ENCODE peak calls at places on chromosomes 4 and X, in nine cellular contexts. J is A549, M is HCT116, D is H1, C is suprapubic skin, I is body of pancreas, T is NB4, L is transverse colon, V is sigmoid colon. Q is an unnamed sample.

GRCh38 chr4:69617083-69617694 is 22.3 kb downstream of the UGT2A2 start:
- DNase-seq in J (peak; percentile 61), M (peak; percentile 47), D (no peak), C (no peak), I (peak; percentile 3), T (peak; percentile 58), L (no peak), V (no peak), Q (no peak)

GRCh38 chr4:112253382-112254000 is 21.9 kb downstream of the AP1AR start:
- DNase-seq in J (no peak), M (no peak), D (no peak), C (no peak), I (no peak), T (peak; percentile 85), L (no peak), V (no peak), Q (no peak)

GRCh38 chrX:101483705-101484104 is 1.6 kb upstream of the ARMCX4 start:
- DNase-seq in J (no peak), M (no peak), D (no peak), C (no peak), I (no peak), T (no peak), L (no peak), V (no peak), Q (no peak)

GRCh38 chr4:72899621-72900020 is 169.9 kb downstream of the COX18 start:
- DNase-seq in J (no peak), M (no peak), D (no peak), C (no peak), I (no peak), T (no peak), L (no peak), V (no peak), Q (no peak)

GRCh38 chrX:22203186-22203585 is 69.5 kb upstream of the CBLL2 start:
- DNase-seq in J (no peak), M (no peak), D (no peak), C (no peak), I (no peak), T (no peak), L (no peak), V (no peak), Q (no peak)

GRCh38 chrX:40646489-40647306 is 663 bp downstream of the CXorf38 start:
- DNase-seq in J (peak; percentile 10), M (no peak), D (peak; percentile 52), C (peak; percentile 78), I (peak; percentile 44), T (peak; percentile 62), L (peak; percentile 56), V (peak; percentile 80), Q (peak; percentile 16)

GRCh38 chr4:134787315-134787714 is 585.7 kb upstream of the PABPC4L start:
- DNase-seq in J (no peak), M (no peak), D (no peak), C (no peak), I (no peak), T (no peak), L (no peak), V (no peak), Q (no peak)

GRCh38 chr4:76950052-76950845 is 697 bp downstream of the SEPTIN11 start:
- DNase-seq in J (peak; percentile 19), M (no peak), D (peak; percentile 68), C (peak; percentile 87), I (peak; percentile 47), T (peak; percentile 6), L (peak; percentile 85), V (peak; percentile 83), Q (peak; percentile 92)

GRCh38 chr4:30056016-30056415 is 664.2 kb upstream of the PCDH7 start:
- DNase-seq in J (no peak), M (no peak), D (no peak), C (no peak), I (no peak), T (no peak), L (no peak), V (no peak), Q (no peak)

GRCh38 chrX:102345916-102346315 is 93.9 kb downstream of the NXF2B start:
- DNase-seq in J (peak; percentile 31), M (no peak), D (peak; percentile 67), C (peak; percentile 78), I (peak; percentile 38), T (peak; percentile 33), L (peak; percentile 70), V (peak; percentile 75), Q (peak; percentile 33)

GRCh38 chr4:77819409-77819835 is 254 bp upstream of the CNOT6L start:
- DNase-seq in J (no peak), M (no peak), D (no peak), C (no peak), I (peak; percentile 25), T (no peak), L (no peak), V (no peak), Q (no peak)

GRCh38 chrX:44474410-44474809 is 68.2 kb downstream of the FUNDC1 start:
- DNase-seq in J (no peak), M (no peak), D (no peak), C (no peak), I (no peak), T (peak; percentile 10), L (no peak), V (no peak), Q (peak; percentile 14)

GRCh38 chrX:133290076-133290475 is 71.9 kb upstream of the TFDP3 start:
- DNase-seq in J (no peak), M (no peak), D (no peak), C (no peak), I (no peak), T (no peak), L (no peak), V (no peak), Q (no peak)

GRCh38 chr4:185343726-185344581 is 51.8 kb downstream of the LRP2BP start:
- DNase-seq in J (no peak), M (no peak), D (no peak), C (no peak), I (peak; percentile 14), T (no peak), L (peak; percentile 25), V (peak; percentile 93), Q (no peak)

GRCh38 chr4:106766519-106766918 is 269.6 kb downstream of the DKK2 start:
- DNase-seq in J (no peak), M (no peak), D (no peak), C (no peak), I (no peak), T (no peak), L (no peak), V (no peak), Q (no peak)

GRCh38 chrX:24506082-24506481 is 41.0 kb downstream of the PDK3 start:
- DNase-seq in J (peak; percentile 25), M (no peak), D (no peak), C (no peak), I (no peak), T (peak; percentile 16), L (no peak), V (no peak), Q (no peak)

GRCh38 chr4:152696764-152697250 is 17.0 kb upstream of the TMEM154 start:
- DNase-seq in J (no peak), M (peak; percentile 54), D (no peak), C (no peak), I (peak; percentile 7), T (no peak), L (peak; percentile 50), V (no peak), Q (no peak)

GRCh38 chrX:40632199-40632598 is 9.0 kb downstream of the MPC1L start:
- DNase-seq in J (no peak), M (no peak), D (no peak), C (no peak), I (no peak), T (no peak), L (no peak), V (no peak), Q (no peak)

DNA sequence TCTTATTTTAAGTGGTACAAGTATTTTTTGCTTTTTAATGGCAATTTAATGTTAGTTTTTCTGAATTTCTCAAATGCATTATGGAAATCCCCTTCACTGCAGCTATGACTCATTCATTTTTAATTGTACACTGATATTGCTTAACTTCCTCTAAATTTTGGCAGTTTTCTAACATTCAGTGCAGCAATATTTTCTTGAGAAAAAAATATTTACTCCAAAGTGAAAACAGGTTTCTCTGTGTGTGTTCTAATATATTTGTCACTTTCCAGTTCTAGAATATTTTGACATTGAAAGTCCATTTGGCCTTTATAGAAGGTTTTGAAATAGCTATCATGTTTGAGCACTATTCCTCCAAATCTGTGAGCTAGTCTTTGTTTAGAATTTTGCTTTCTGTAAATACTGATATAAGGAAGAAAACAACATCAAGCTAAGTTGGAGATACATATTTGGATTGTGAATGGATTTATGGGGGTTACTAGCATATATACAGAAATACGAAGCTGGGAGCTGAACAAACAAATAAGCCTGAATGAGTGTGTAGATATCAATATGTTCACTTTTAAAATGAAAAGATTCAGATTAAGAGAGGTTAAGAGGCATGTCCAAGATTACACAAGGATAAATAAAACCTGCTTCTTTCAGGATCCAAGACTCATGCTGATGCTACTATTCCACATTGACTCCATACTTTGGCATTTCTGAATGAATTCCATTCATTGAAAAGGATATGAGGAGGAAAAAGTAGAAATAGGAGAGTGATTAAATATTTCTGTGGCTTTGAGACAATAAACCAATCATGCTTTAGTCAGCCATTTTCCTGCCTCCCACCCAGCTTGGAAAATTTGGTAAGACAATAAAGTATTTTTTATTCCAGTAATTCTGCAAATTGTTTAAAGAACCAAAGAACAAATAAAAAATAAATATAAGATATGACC is 57.4 kb upstream of the SLIT2 start:
- DNase-seq in J (no peak), M (no peak), D (no peak), C (no peak), I (no peak), T (peak; percentile 71), L (no peak), V (no peak), Q (no peak)
- H3K4me3 ChIP-seq in J (no peak overlapping the region), M (no peak overlapping the region), D (no peak overlapping the region), C (no peak overlapping the region), I (no peak overlapping the region), T (no peak overlapping the region), L (no peak overlapping the region), V (no peak overlapping the region), Q (no peak overlapping the region)

GRCh38 chr4:133137571-133137970 is 11.5 kb upstream of the PCDH10 start:
- DNase-seq in J (no peak), M (no peak), D (no peak), C (no peak), I (no peak), T (no peak), L (no peak), V (no peak), Q (no peak)
- TF ChIP-seq CTCF in J (no peak), M (no peak), D (no peak), C (no peak), I (no peak), T (no peak), L (no peak), V (no peak), Q (no peak)

DNA sequence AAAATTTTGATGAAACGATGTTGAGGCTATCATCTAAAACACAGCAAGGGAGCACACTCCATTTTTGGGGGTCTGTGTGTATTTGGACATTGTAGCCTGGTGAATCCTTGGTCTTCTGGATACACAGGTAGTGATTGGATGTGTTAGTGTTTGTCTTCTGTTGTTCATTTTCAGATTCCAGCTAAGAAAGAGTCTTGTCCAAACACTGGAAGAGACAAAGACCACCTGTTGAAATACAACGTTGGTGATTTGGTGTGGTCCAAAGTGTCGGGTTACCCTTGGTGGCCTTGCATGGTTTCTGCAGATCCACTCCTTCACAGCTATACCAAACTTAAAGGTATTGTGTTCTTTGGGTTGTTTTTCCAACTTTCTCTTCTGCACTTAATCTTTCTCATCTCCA is 32.8 kb downstream of the NSD2 start:
- DNase-seq in J (no peak), M (no peak), D (no peak), C (no peak), I (no peak), T (no peak), L (no peak), V (no peak), Q (no peak)
- TF ChIP-seq POLR2A in J (no peak), M (no peak), D (no peak), C (no peak), I (no peak), T (no peak), L (no peak), V (no peak), Q (no peak)

GRCh38 chr4:140098481-140099132 is 55.4 kb downstream of the MAML3 start:
- DNase-seq in J (peak; percentile 47), M (peak; percentile 64), D (no peak), C (no peak), I (no peak), T (peak; percentile 55), L (no peak), V (no peak), Q (no peak)
- H3K4me3 ChIP-seq in J (peak overlapping the region; percentile 4), M (peak overlapping the region; percentile 16), D (no peak overlapping the region), C (peak overlapping the region; percentile 3), I (no peak overlapping the region), T (no peak overlapping the region), L (no peak overlapping the region), V (no peak overlapping the region), Q (no peak overlapping the region)